ENCODE peak calls at places on chromosomes 16 and 17, in six cellular contexts. One of them, this sample, is unnamed.

GRCh38 chr16:19393226-19394074 is 24.2 kb upstream of the TMC5 start:
- DNase-seq in heart left ventricle: no peak
- DNase-seq in body of pancreas: no peak
- DNase-seq in Peyer's patch: no peak
- DNase-seq in lower leg skin: no peak
- DNase-seq in right lobe of liver: no peak
- DNase-seq in this sample: peak; percentile 55

GRCh38 chr17:15954222-15954621 is 9.3 kb downstream of the ADORA2B start:
- DNase-seq in heart left ventricle: no peak
- DNase-seq in Peyer's patch: no peak
- DNase-seq in right lobe of liver: no peak
- DNase-seq in body of pancreas: peak; percentile 25
- DNase-seq in lower leg skin: no peak
- DNase-seq in this sample: no peak

GRCh38 chr17:55433029-55433628 is 11.5 kb upstream of the MMD start:
- DNase-seq in right lobe of liver: no peak
- DNase-seq in heart left ventricle: no peak
- DNase-seq in body of pancreas: peak; percentile 48
- DNase-seq in Peyer's patch: no peak
- DNase-seq in lower leg skin: no peak
- DNase-seq in this sample: no peak

GRCh38 chr17:45230787-45231480 is 9.2 kb downstream of the FMNL1 start:
- DNase-seq in right lobe of liver: no peak
- DNase-seq in lower leg skin: peak; percentile 86
- DNase-seq in Peyer's patch: no peak
- DNase-seq in heart left ventricle: peak; percentile 82
- DNase-seq in body of pancreas: no peak
- DNase-seq in this sample: no peak

GRCh38 chr16:54842743-54843423 is 87.8 kb upstream of the IRX5 start:
- DNase-seq in Peyer's patch: no peak
- DNase-seq in right lobe of liver: no peak
- DNase-seq in lower leg skin: no peak
- DNase-seq in heart left ventricle: no peak
- DNase-seq in body of pancreas: no peak
- DNase-seq in this sample: no peak

GRCh38 chr17:12977008-12977751 is 40.6 kb downstream of the ELAC2 start:
- DNase-seq in heart left ventricle: no peak
- DNase-seq in right lobe of liver: no peak
- DNase-seq in lower leg skin: no peak
- DNase-seq in body of pancreas: no peak
- DNase-seq in Peyer's patch: no peak
- DNase-seq in this sample: no peak

GRCh38 chr17:30819941-30820705 is 4.4 kb downstream of the CRLF3 start:
- DNase-seq in lower leg skin: no peak
- DNase-seq in heart left ventricle: no peak
- DNase-seq in body of pancreas: no peak
- DNase-seq in right lobe of liver: no peak
- DNase-seq in Peyer's patch: no peak
- DNase-seq in this sample: no peak

GRCh38 chr16:8070501-8070900 is 519.8 kb downstream of the TMEM114 start:
- DNase-seq in body of pancreas: no peak
- DNase-seq in lower leg skin: no peak
- DNase-seq in Peyer's patch: no peak
- DNase-seq in heart left ventricle: no peak
- DNase-seq in right lobe of liver: no peak
- DNase-seq in this sample: no peak

GRCh38 chr17:74239169-74239568 is 25.8 kb downstream of the TTYH2 start:
- DNase-seq in heart left ventricle: no peak
- DNase-seq in Peyer's patch: no peak
- DNase-seq in body of pancreas: peak; percentile 74
- DNase-seq in lower leg skin: peak; percentile 91
- DNase-seq in right lobe of liver: peak; percentile 44
- DNase-seq in this sample: no peak

GRCh38 chr16:57764341-57765159 is 29.0 kb downstream of the KATNB1 start:
- DNase-seq in body of pancreas: no peak
- DNase-seq in right lobe of liver: no peak
- DNase-seq in lower leg skin: no peak
- DNase-seq in Peyer's patch: no peak
- DNase-seq in heart left ventricle: peak; percentile 62
- DNase-seq in this sample: peak; percentile 64

GRCh38 chr16:19040400-19040799 is 27.0 kb upstream of the COQ7 start:
- DNase-seq in heart left ventricle: no peak
- DNase-seq in Peyer's patch: no peak
- DNase-seq in body of pancreas: no peak
- DNase-seq in right lobe of liver: no peak
- DNase-seq in lower leg skin: no peak
- DNase-seq in this sample: no peak

GRCh38 chr16:180921-181667 is 835 bp downstream of the HBQ1 start:
- DNase-seq in Peyer's patch: peak; percentile 70
- DNase-seq in lower leg skin: peak; percentile 94
- DNase-seq in heart left ventricle: peak; percentile 87
- DNase-seq in right lobe of liver: peak; percentile 79
- DNase-seq in body of pancreas: peak; percentile 70
- DNase-seq in this sample: peak; percentile 95

GRCh38 chr16:48308535-48308934 is 61.2 kb upstream of the ABCC11 start:
- DNase-seq in body of pancreas: no peak
- DNase-seq in heart left ventricle: no peak
- DNase-seq in Peyer's patch: no peak
- DNase-seq in right lobe of liver: no peak
- DNase-seq in lower leg skin: no peak
- DNase-seq in this sample: no peak

GRCh38 chr16:89917773-89918452 is 749 bp upstream of the MC1R start:
- DNase-seq in right lobe of liver: peak; percentile 61
- DNase-seq in body of pancreas: peak; percentile 55
- DNase-seq in lower leg skin: peak; percentile 96
- DNase-seq in heart left ventricle: peak; percentile 90
- DNase-seq in Peyer's patch: peak; percentile 88
- DNase-seq in this sample: peak; percentile 58
- TF ChIP-seq POLR2A in right lobe of liver: peak; percentile 14
- TF ChIP-seq POLR2A in body of pancreas: no peak
- TF ChIP-seq POLR2A in lower leg skin: no peak
- TF ChIP-seq POLR2A in heart left ventricle: peak; percentile 39
- TF ChIP-seq POLR2A in Peyer's patch: no peak
- TF ChIP-seq POLR2A in this sample: no peak

GRCh38 chr17:76531501-76532038 is 5.9 kb downstream of the CYGB start:
- DNase-seq in body of pancreas: no peak
- DNase-seq in Peyer's patch: no peak
- DNase-seq in right lobe of liver: no peak
- DNase-seq in heart left ventricle: no peak
- DNase-seq in lower leg skin: no peak
- DNase-seq in this sample: no peak

GRCh38 chr17:76530489-76530814 is 7.1 kb downstream of the CYGB start:
- DNase-seq in Peyer's patch: no peak
- DNase-seq in heart left ventricle: no peak
- DNase-seq in right lobe of liver: no peak
- DNase-seq in lower leg skin: no peak
- DNase-seq in body of pancreas: no peak
- DNase-seq in this sample: no peak

GRCh38 chr17:76530826-76531500 is 6.5 kb downstream of the CYGB start:
- DNase-seq in right lobe of liver: no peak
- DNase-seq in heart left ventricle: no peak
- DNase-seq in lower leg skin: no peak
- DNase-seq in body of pancreas: no peak
- DNase-seq in Peyer's patch: no peak
- DNase-seq in this sample: no peak

GRCh38 chr17:76529643-76530488 is 7.6 kb downstream of the CYGB start:
- DNase-seq in lower leg skin: peak; percentile 96
- DNase-seq in body of pancreas: peak; percentile 69
- DNase-seq in Peyer's patch: no peak
- DNase-seq in heart left ventricle: peak; percentile 95
- DNase-seq in right lobe of liver: peak; percentile 50
- DNase-seq in this sample: no peak

GRCh38 chr17:76532072-76532651 is 5.3 kb downstream of the CYGB start:
- DNase-seq in lower leg skin: no peak
- DNase-seq in right lobe of liver: no peak
- DNase-seq in heart left ventricle: no peak
- DNase-seq in Peyer's patch: no peak
- DNase-seq in body of pancreas: no peak
- DNase-seq in this sample: no peak
- TF ChIP-seq POLR2A in lower leg skin: no peak
- TF ChIP-seq POLR2A in right lobe of liver: no peak
- TF ChIP-seq POLR2A in heart left ventricle: no peak
- TF ChIP-seq POLR2A in Peyer's patch: no peak
- TF ChIP-seq POLR2A in body of pancreas: no peak
- TF ChIP-seq POLR2A in this sample: no peak

DNA sequence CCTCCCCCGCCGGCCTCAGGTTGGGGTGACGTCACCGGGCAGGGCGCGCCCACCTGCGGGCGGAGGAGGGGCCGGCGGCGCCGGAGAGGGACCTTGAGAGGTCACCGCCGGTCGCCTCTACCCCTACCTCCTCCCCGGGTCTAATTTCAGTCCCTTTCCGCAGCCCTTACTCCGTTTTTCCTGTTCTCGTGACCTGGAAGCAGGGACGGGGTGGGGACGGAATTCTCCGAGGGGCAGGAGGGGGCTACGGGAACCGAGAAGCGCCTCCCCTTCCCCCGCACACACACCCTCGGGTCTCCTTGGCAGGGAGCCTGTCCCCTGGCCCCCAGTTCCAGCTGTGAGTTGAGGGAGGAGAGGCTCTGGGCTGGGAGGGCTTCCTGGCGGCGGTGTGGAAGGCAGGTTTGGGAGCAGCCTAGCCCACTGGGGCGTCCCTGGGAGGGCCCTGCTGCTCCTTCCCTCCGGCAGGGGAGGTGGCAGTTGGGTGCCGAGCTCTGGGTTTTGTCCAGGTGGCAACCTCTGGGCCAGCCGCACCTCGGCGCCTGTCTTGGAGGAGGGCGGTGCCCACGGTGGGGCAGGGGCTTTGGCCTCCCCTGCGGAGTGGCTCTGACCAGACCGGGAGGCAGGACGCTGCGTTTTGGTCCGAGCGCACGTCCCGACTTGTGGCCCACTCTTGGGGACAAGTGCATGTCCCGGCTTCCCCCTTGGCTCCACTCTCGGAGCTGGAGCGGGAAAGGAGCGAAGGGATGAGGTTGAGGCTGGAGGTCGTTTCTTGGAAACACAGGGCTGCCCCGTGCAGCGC is 765 bp downstream of the SYNGR3 start:
- DNase-seq in right lobe of liver: peak; percentile 55
- DNase-seq in body of pancreas: peak; percentile 53
- DNase-seq in heart left ventricle: no peak
- DNase-seq in Peyer's patch: peak; percentile 86
- DNase-seq in lower leg skin: no peak
- DNase-seq in this sample: peak; percentile 39
- TF ChIP-seq POLR2A in right lobe of liver: no peak
- TF ChIP-seq POLR2A in body of pancreas: no peak
- TF ChIP-seq POLR2A in heart left ventricle: no peak
- TF ChIP-seq POLR2A in Peyer's patch: no peak
- TF ChIP-seq POLR2A in lower leg skin: no peak
- TF ChIP-seq POLR2A in this sample: no peak

GRCh38 chr16:4663756-4664465 is 29.5 kb upstream of the NUDT16L1 start:
- DNase-seq in body of pancreas: peak; percentile 79
- DNase-seq in lower leg skin: no peak
- DNase-seq in heart left ventricle: no peak
- DNase-seq in right lobe of liver: peak; percentile 88
- DNase-seq in Peyer's patch: no peak
- DNase-seq in this sample: no peak
- TF ChIP-seq POLR2A in body of pancreas: no peak
- TF ChIP-seq POLR2A in lower leg skin: no peak
- TF ChIP-seq POLR2A in heart left ventricle: no peak
- TF ChIP-seq POLR2A in right lobe of liver: peak; percentile 63
- TF ChIP-seq POLR2A in Peyer's patch: no peak
- TF ChIP-seq POLR2A in this sample: no peak

DNA sequence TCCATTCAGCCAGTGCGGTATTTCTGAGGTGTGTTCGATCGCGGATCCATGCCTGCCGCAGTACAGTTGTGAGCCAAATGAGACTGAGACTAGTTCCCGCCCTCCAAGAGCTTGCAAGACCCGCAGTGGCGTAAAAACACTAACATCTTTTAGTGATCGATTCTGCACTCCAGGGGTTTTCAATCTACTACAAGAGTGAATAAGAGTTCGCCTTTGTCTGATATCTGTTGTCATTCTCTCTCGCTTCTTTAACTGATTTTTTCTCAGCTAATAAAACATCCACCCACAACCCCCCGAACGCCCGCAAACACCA is 454 bp upstream of the RPL19 start:
- DNase-seq in lower leg skin: no peak
- DNase-seq in Peyer's patch: no peak
- DNase-seq in body of pancreas: no peak
- DNase-seq in heart left ventricle: no peak
- DNase-seq in right lobe of liver: no peak
- DNase-seq in this sample: no peak
- TF ChIP-seq POLR2A in lower leg skin: no peak
- TF ChIP-seq POLR2A in Peyer's patch: no peak
- TF ChIP-seq POLR2A in body of pancreas: no peak
- TF ChIP-seq POLR2A in heart left ventricle: no peak
- TF ChIP-seq POLR2A in right lobe of liver: no peak
- TF ChIP-seq POLR2A in this sample: no peak

GRCh38 chr16:56356276-56357241 is 68.8 kb downstream of the AMFR start:
- DNase-seq in body of pancreas: peak; percentile 83
- DNase-seq in heart left ventricle: peak; percentile 90
- DNase-seq in right lobe of liver: peak; percentile 86
- DNase-seq in lower leg skin: peak; percentile 94
- DNase-seq in Peyer's patch: peak; percentile 65
- DNase-seq in this sample: peak; percentile 85
- TF ChIP-seq POLR2A in body of pancreas: peak; percentile 13
- TF ChIP-seq POLR2A in heart left ventricle: no peak
- TF ChIP-seq POLR2A in right lobe of liver: peak; percentile 33
- TF ChIP-seq POLR2A in lower leg skin: no peak
- TF ChIP-seq POLR2A in Peyer's patch: no peak
- TF ChIP-seq POLR2A in this sample: no peak

This sample was measured in erythroblast.